ENCODE peak calls at places on chromosomes 16 and 17, in six cellular contexts. Y is astrocyte of the cerebellum, W is EL, Z is posterior cingulate gyrus, R is T-helper 1 cell, Q is breast epithelium. O is an unnamed sample.
A peak's percentile ranks its signal among the peaks of the same experiment; 100 is the strongest.

GRCh38 chr16:15782573-15783365 is 74.1 kb downstream of the MYH11 start:
- DNase-seq in Y (no peak), W (no peak), Z (no peak), R (no peak), Q (no peak), O (no peak)

GRCh38 chr17:59149051-59149450 is 5.9 kb downstream of the SKA2 start:
- DNase-seq in Y (no peak), W (peak; percentile 59), Z (no peak), R (no peak), Q (no peak), O (no peak)

GRCh38 chr16:920722-921121 is 50.1 kb downstream of the LMF1 start:
- DNase-seq in Y (no peak), W (peak; percentile 44), Z (peak; percentile 70), R (no peak), Q (no peak), O (no peak)

GRCh38 chr17:78023042-78023441 is 64.5 kb downstream of the TNRC6C start:
- DNase-seq in Y (no peak), W (no peak), Z (no peak), R (no peak), Q (no peak), O (no peak)

GRCh38 chr17:80751460-80752368 is 207.1 kb downstream of the RPTOR start:
- DNase-seq in Y (no peak), W (peak; percentile 72), Z (no peak), R (no peak), Q (no peak), O (no peak)

GRCh38 chr17:80254396-80255241 is 6.0 kb upstream of the RNF213 start:
- DNase-seq in Y (peak; percentile 51), W (peak; percentile 96), Z (peak; percentile 47), R (peak; percentile 97), Q (no peak), O (peak; percentile 95)

GRCh38 chr17:50153650-50154575 is 3.4 kb upstream of the PPP1R9B start:
- DNase-seq in Y (no peak), W (no peak), Z (no peak), R (no peak), Q (no peak), O (no peak)

GRCh38 chr17:83190601-83191387 is 111.4 kb downstream of the METRNL start:
- DNase-seq in Y (no peak), W (no peak), Z (peak; percentile 20), R (no peak), Q (peak; percentile 10), O (no peak)

GRCh38 chr17:11610999-11611566 is 12.8 kb downstream of the DNAH9 start:
- DNase-seq in Y (no peak), W (no peak), Z (no peak), R (no peak), Q (no peak), O (no peak)

GRCh38 chr17:27466748-27467375 is 10.6 kb downstream of the KSR1 start:
- DNase-seq in Y (no peak), W (no peak), Z (no peak), R (peak; percentile 88), Q (no peak), O (no peak)

GRCh38 chr17:1047177-1047885 is 50.4 kb downstream of the TIMM22 start:
- DNase-seq in Y (peak; percentile 29), W (no peak), Z (peak; percentile 87), R (no peak), Q (no peak), O (no peak)

GRCh38 chr17:42405963-42406495 is 17.0 kb downstream of the CAVIN1 start:
- DNase-seq in Y (no peak), W (peak; percentile 60), Z (peak; percentile 93), R (peak; percentile 68), Q (peak; percentile 86), O (peak; percentile 58)

GRCh38 chr17:74325743-74326379 is at the start of gene KIF19:
- DNase-seq in Y (no peak), W (no peak), Z (peak; percentile 83), R (peak; percentile 57), Q (no peak), O (peak; percentile 39)

GRCh38 chr17:6796887-6797490 is 21.0 kb downstream of the FBXO39 start:
- DNase-seq in Y (no peak), W (no peak), Z (no peak), R (no peak), Q (no peak), O (no peak)

GRCh38 chr17:1577186-1577585 is 14.6 kb upstream of the PITPNA start:
- DNase-seq in Y (peak; percentile 90), W (peak; percentile 95), Z (peak; percentile 95), R (no peak), Q (peak; percentile 90), O (no peak)

GRCh38 chr17:45687594-45687993 is 96.5 kb upstream of the CRHR1 start:
- DNase-seq in Y (no peak), W (no peak), Z (no peak), R (no peak), Q (no peak), O (no peak)

GRCh38 chr16:85969159-85969558 is 70.2 kb downstream of the IRF8 start:
- DNase-seq in Y (peak; percentile 29), W (peak; percentile 47), Z (no peak), R (no peak), Q (no peak), O (no peak)

GRCh38 chr17:21678451-21679081 is 13.8 kb upstream of the KCNJ18 start:
- DNase-seq in Y (no peak), W (no peak), Z (peak; percentile 88), R (no peak), Q (peak; percentile 50), O (no peak)

O was measured in MM.1S.